ENCODE peak calls at places on chromosomes 6 and 20, in five cellular contexts. One of them, this sample, is unnamed. For H3K4me1, the result is how much of the 10 kb centered on the place peaks cover.

GRCh38 chr6:422423-423061 is 31.0 kb downstream of the IRF4 start:
- DNase-seq in uterus: peak
- DNase-seq in effector memory CD4-positive, alpha-beta T cell: no peak
- DNase-seq in adrenal gland: peak
- DNase-seq in cardiac muscle cell: no peak
- DNase-seq in this sample: no peak

GRCh38 chr6:131960371-131961133 is 9.4 kb upstream of the CCN2 start:
- DNase-seq in cardiac muscle cell: no peak
- DNase-seq in uterus: no peak
- DNase-seq in effector memory CD4-positive, alpha-beta T cell: no peak
- DNase-seq in adrenal gland: no peak
- DNase-seq in this sample: no peak

GRCh38 chr6:87473419-87473903 is 687 bp downstream of the SLC35A1 start:
- DNase-seq in adrenal gland: peak
- DNase-seq in cardiac muscle cell: no peak
- DNase-seq in effector memory CD4-positive, alpha-beta T cell: peak
- DNase-seq in uterus: no peak
- DNase-seq in this sample: peak

GRCh38 chr20:7841291-7841966 is 98.8 kb downstream of the HAO1 start:
- DNase-seq in effector memory CD4-positive, alpha-beta T cell: no peak
- DNase-seq in cardiac muscle cell: no peak
- DNase-seq in uterus: no peak
- DNase-seq in adrenal gland: no peak
- DNase-seq in this sample: peak

GRCh38 chr20:63116412-63117106 is 99.4 kb downstream of the YTHDF1 start:
- DNase-seq in effector memory CD4-positive, alpha-beta T cell: no peak
- DNase-seq in cardiac muscle cell: peak
- DNase-seq in adrenal gland: peak
- DNase-seq in uterus: no peak
- DNase-seq in this sample: peak

GRCh38 chr20:36881888-36882287 is 6.0 kb downstream of the TLDC2 start:
- DNase-seq in uterus: no peak
- DNase-seq in cardiac muscle cell: no peak
- DNase-seq in adrenal gland: no peak
- DNase-seq in effector memory CD4-positive, alpha-beta T cell: no peak
- DNase-seq in this sample: no peak

GRCh38 chr6:16409531-16410441 is 171.4 kb downstream of the GMPR start:
- DNase-seq in adrenal gland: peak
- DNase-seq in cardiac muscle cell: peak
- DNase-seq in effector memory CD4-positive, alpha-beta T cell: peak
- DNase-seq in uterus: peak
- DNase-seq in this sample: peak

GRCh38 chr20:32943490-32944052 is 60.7 kb downstream of the SUN5 start:
- DNase-seq in cardiac muscle cell: no peak
- DNase-seq in uterus: no peak
- DNase-seq in effector memory CD4-positive, alpha-beta T cell: no peak
- DNase-seq in adrenal gland: no peak
- DNase-seq in this sample: no peak

GRCh38 chr6:138430361-138431145 is 26.5 kb downstream of the HEBP2 start:
- DNase-seq in effector memory CD4-positive, alpha-beta T cell: no peak
- DNase-seq in uterus: no peak
- DNase-seq in adrenal gland: no peak
- DNase-seq in cardiac muscle cell: peak
- DNase-seq in this sample: no peak

GRCh38 chr6:169807219-169807618 is 55.8 kb downstream of the ERMARD start:
- DNase-seq in effector memory CD4-positive, alpha-beta T cell: no peak
- DNase-seq in adrenal gland: no peak
- DNase-seq in cardiac muscle cell: no peak
- DNase-seq in uterus: no peak
- DNase-seq in this sample: no peak

GRCh38 chr20:57033994-57034393 is 232.4 kb downstream of the BMP7 start:
- DNase-seq in uterus: no peak
- DNase-seq in adrenal gland: no peak
- DNase-seq in cardiac muscle cell: no peak
- DNase-seq in effector memory CD4-positive, alpha-beta T cell: no peak
- DNase-seq in this sample: no peak

GRCh38 chr6:42188406-42188805 is 6.3 kb downstream of the GUCA1B start:
- DNase-seq in adrenal gland: no peak
- DNase-seq in effector memory CD4-positive, alpha-beta T cell: no peak
- DNase-seq in cardiac muscle cell: no peak
- DNase-seq in uterus: no peak
- DNase-seq in this sample: no peak

GRCh38 chr6:79570802-79571367 is 33.7 kb upstream of the LCA5 start:
- DNase-seq in cardiac muscle cell: peak
- DNase-seq in adrenal gland: no peak
- DNase-seq in uterus: no peak
- DNase-seq in effector memory CD4-positive, alpha-beta T cell: no peak
- DNase-seq in this sample: no peak

GRCh38 chr6:170456886-170457698 is 96.0 kb downstream of the PSMB1 start:
- DNase-seq in effector memory CD4-positive, alpha-beta T cell: no peak
- DNase-seq in adrenal gland: no peak
- DNase-seq in cardiac muscle cell: no peak
- DNase-seq in uterus: no peak
- DNase-seq in this sample: no peak

GRCh38 chr20:11395581-11395980 is 522.1 kb upstream of the BTBD3 start:
- DNase-seq in uterus: no peak
- DNase-seq in adrenal gland: no peak
- DNase-seq in cardiac muscle cell: no peak
- DNase-seq in effector memory CD4-positive, alpha-beta T cell: no peak
- DNase-seq in this sample: no peak

GRCh38 chr20:4413314-4414045 is 308.2 kb upstream of the PRND start:
- DNase-seq in uterus: no peak
- DNase-seq in cardiac muscle cell: no peak
- DNase-seq in adrenal gland: peak
- DNase-seq in effector memory CD4-positive, alpha-beta T cell: no peak
- DNase-seq in this sample: no peak

GRCh38 chr6:903746-904145 is 210.8 kb upstream of the EXOC2 start:
- DNase-seq in effector memory CD4-positive, alpha-beta T cell: no peak
- DNase-seq in cardiac muscle cell: no peak
- DNase-seq in adrenal gland: no peak
- DNase-seq in uterus: no peak
- DNase-seq in this sample: no peak

GRCh38 chr20:62668441-62669027 is 26.2 kb downstream of the SLCO4A1 start:
- DNase-seq in cardiac muscle cell: peak
- DNase-seq in uterus: peak
- DNase-seq in effector memory CD4-positive, alpha-beta T cell: peak
- DNase-seq in adrenal gland: peak
- DNase-seq in this sample: peak

GRCh38 chr20:59597240-59597639 is 7.1 kb upstream of the PHACTR3 start:
- DNase-seq in uterus: no peak
- DNase-seq in effector memory CD4-positive, alpha-beta T cell: no peak
- DNase-seq in adrenal gland: no peak
- DNase-seq in cardiac muscle cell: no peak
- DNase-seq in this sample: no peak

GRCh38 chr6:27312146-27312949 is at the start of gene POM121L2:
- DNase-seq in effector memory CD4-positive, alpha-beta T cell: peak
- DNase-seq in cardiac muscle cell: peak
- DNase-seq in adrenal gland: peak
- DNase-seq in uterus: no peak
- DNase-seq in this sample: no peak

DNA sequence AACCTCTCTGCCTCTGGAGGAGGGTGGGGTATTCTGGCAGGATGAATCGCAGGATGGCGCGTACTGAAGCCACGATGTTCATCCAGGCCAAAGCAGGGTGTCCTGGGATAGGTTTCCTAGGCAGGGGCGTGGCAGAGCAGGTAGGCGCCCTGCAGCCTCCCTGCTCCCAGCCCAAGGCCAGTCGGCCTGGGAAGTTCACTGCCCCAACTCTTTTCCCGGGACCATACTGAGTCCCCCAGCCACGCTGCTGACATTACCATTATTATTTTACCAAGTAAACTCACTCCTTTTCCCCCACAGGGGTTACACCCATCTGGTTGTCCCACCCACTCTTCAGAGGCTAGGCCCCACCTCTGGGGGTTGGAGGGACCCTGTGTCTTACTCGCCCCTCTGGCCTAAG is 21.8 kb downstream of the SDCBP2 start:
- DNase-seq in adrenal gland: no peak
- DNase-seq in effector memory CD4-positive, alpha-beta T cell: no peak
- DNase-seq in cardiac muscle cell: no peak
- DNase-seq in uterus: no peak
- DNase-seq in this sample: peak
- H3K4me1 ChIP-seq in adrenal gland: under half
- H3K4me1 ChIP-seq in effector memory CD4-positive, alpha-beta T cell: under half
- H3K4me1 ChIP-seq in cardiac muscle cell: under half
- H3K4me1 ChIP-seq in uterus: under half
- H3K4me1 ChIP-seq in this sample: under half

DNA sequence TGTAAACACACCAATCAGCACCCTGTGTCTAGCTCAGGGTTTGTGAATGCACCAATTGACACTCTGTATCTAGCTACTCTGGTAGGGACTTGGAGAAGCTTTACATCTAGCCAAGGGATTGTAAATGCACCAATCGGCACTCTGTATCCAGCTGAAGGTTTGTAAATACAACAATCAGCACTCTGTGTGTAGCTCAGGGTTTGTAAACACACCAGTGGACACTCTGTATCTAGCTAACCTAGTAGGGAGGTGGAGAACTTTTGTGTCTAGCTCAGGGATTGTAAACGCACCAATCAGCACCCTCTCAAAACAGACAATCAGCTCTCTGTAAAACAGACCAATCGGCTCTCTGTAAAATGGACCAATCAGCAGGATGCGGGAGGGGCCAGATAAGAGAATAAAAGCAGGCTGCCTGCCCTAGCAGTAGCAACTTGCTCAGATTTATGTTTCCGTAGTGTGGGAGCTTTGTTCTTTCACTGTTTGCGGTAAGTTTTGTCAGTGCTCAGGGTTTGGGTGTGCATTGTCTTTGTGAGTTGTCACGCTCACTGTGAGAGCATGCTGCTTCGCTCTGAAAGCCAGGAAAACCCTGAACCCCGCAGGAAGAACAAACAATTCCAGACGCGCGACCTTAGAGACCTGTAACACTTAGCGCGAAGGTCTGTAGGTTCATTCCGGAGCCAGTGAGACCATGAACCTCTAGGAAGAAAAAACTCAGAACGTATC is 37.0 kb downstream of the RIOK1 start:
- DNase-seq in uterus: no peak
- DNase-seq in adrenal gland: no peak
- DNase-seq in cardiac muscle cell: no peak
- DNase-seq in effector memory CD4-positive, alpha-beta T cell: no peak
- DNase-seq in this sample: no peak
- H3K4me3 ChIP-seq in uterus: no peak
- H3K4me3 ChIP-seq in adrenal gland: no peak
- H3K4me3 ChIP-seq in cardiac muscle cell: no peak
- H3K4me3 ChIP-seq in effector memory CD4-positive, alpha-beta T cell: no peak
- H3K4me3 ChIP-seq in this sample: no peak

GRCh38 chr20:46012926-46013825 is 4.5 kb downstream of the MMP9 start:
- DNase-seq in cardiac muscle cell: no peak
- DNase-seq in uterus: no peak
- DNase-seq in effector memory CD4-positive, alpha-beta T cell: no peak
- DNase-seq in adrenal gland: no peak
- DNase-seq in this sample: no peak

GRCh38 chr20:46010491-46011405 is 2.0 kb downstream of the MMP9 start:
- DNase-seq in cardiac muscle cell: no peak
- DNase-seq in effector memory CD4-positive, alpha-beta T cell: peak
- DNase-seq in adrenal gland: peak
- DNase-seq in uterus: no peak
- DNase-seq in this sample: no peak

GRCh38 chr20:46013826-46014516 is 5.3 kb downstream of the MMP9 start:
- DNase-seq in uterus: no peak
- DNase-seq in cardiac muscle cell: peak
- DNase-seq in effector memory CD4-positive, alpha-beta T cell: peak
- DNase-seq in adrenal gland: peak
- DNase-seq in this sample: no peak

GRCh38 chr20:46009847-46010246 is 1.1 kb downstream of the MMP9 start:
- DNase-seq in uterus: no peak
- DNase-seq in adrenal gland: no peak
- DNase-seq in effector memory CD4-positive, alpha-beta T cell: no peak
- DNase-seq in cardiac muscle cell: no peak
- DNase-seq in this sample: no peak

DNA sequence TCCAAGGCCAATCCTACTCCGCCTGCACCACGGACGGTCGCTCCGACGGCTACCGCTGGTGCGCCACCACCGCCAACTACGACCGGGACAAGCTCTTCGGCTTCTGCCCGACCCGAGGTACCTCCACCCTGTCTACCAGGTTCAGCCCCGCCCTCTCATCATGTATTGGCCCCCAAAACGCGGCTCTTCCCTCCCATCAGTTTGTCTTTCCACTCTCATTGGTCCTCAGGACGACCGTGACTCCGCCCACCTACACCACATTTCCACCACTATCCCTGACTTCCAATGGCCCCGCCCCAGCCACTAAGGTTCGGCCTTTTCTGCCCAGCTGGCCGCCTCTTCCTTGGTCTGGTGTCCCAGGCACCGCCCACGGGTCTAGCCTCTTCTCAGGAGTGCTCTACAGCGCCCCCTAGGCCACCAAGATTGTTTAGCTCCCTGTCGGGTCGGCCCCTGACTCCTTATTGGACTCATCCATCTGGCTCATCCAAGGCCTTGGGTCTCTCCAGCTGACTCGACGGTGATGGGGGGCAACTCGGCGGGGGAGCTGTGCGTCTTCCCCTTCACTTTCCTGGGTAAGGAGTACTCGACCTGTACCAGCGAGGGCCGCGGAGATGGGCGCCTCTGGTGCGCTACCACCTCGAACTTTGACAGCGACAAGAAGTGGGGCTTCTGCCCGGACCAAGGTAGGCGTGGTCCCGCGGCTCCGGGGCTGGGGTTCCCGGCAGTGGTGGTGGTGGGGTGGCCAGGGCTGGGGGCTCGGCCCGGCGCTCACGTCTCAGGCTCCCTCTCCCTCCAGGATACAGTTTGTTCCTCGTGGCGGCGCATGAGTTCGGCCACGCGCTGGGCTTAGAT is 3.1 kb downstream of the MMP9 start:
- DNase-seq in adrenal gland: peak
- DNase-seq in effector memory CD4-positive, alpha-beta T cell: no peak
- DNase-seq in uterus: no peak
- DNase-seq in cardiac muscle cell: no peak
- DNase-seq in this sample: peak
- H3K4me1 ChIP-seq in adrenal gland: under half
- H3K4me1 ChIP-seq in effector memory CD4-positive, alpha-beta T cell: half or more
- H3K4me1 ChIP-seq in uterus: under half
- H3K4me1 ChIP-seq in cardiac muscle cell: under half
- H3K4me1 ChIP-seq in this sample: under half

DNA sequence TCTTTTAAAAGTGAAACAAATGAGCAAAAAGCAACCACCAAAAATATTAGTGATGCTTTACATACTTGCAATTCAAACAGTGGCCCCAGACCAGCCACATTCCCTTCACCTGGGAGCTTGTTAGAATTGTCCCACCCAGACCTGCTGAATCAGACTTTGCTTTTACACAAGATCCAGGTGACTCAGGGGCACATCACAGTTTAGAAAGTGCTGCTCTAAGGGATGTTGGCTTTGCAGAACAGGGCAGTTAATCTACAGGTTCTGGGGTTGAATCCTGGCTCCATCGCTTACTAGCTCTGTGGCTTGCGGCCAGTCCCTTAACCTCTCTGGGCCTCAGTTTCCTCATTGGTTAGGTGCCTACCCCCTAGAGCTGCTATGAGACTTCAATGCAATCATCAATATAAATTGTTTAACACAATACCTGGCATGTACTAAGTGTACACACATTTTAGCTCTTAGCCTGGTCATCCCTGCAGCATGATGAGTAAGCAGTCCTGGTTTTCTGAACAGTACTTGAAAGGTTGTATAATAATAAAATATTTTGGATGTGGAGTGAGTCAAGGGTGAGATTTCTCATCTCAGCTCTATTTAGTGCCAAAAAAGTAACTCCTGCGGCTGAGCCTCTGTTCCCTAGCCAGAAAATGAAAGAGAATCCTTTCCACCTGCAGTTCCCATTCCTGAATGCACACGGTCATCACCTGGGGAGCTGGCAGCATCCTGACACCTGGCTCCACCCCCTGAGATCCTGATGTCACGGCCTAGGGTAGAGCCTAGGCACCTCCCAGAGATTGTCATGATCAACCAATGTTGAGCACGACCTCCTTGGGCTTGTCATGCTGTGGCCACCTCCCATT is 162.7 kb downstream of the ANKRD60 start:
- DNase-seq in effector memory CD4-positive, alpha-beta T cell: no peak
- DNase-seq in uterus: peak
- DNase-seq in cardiac muscle cell: no peak
- DNase-seq in adrenal gland: no peak
- DNase-seq in this sample: no peak
- H3K4me3 ChIP-seq in effector memory CD4-positive, alpha-beta T cell: no peak
- H3K4me3 ChIP-seq in uterus: no peak
- H3K4me3 ChIP-seq in cardiac muscle cell: no peak
- H3K4me3 ChIP-seq in adrenal gland: no peak
- H3K4me3 ChIP-seq in this sample: no peak

This sample was measured in aorta.